ENCODE peak calls at places on chromosomes 12 and 14, in nine cellular contexts. T is HCT116, H is sigmoid colon, W is breast epithelium, E is stomach, R is suprapubic skin, M is vagina, C is endothelial cell of umbilical vein, F is transverse colon. X is an unnamed sample.

GRCh38 chr12:92403210-92404175 is 257.8 kb upstream of the BTG1 start:
- DNase-seq in T (no peak), H (no peak), W (no peak), E (no peak), R (no peak), M (no peak), C (no peak), F (peak), X (peak)

GRCh38 chr12:75837700-75838099 is 193.9 kb downstream of the PHLDA1 start:
- DNase-seq in T (no peak), H (no peak), W (no peak), E (no peak), R (no peak), M (no peak), C (no peak), F (no peak), X (no peak)

GRCh38 chr12:89349814-89350213 is 2.5 kb downstream of the DUSP6 start:
- DNase-seq in T (no peak), H (peak), W (no peak), E (no peak), R (no peak), M (no peak), C (peak), F (peak), X (no peak)

GRCh38 chr12:103590271-103590670 is 3.2 kb downstream of the STAB2 start:
- DNase-seq in T (no peak), H (no peak), W (no peak), E (no peak), R (no peak), M (no peak), C (no peak), F (no peak), X (no peak)

GRCh38 chr14:89775161-89775560 is 179.4 kb downstream of the EFCAB11 start:
- DNase-seq in T (no peak), H (no peak), W (no peak), E (no peak), R (no peak), M (no peak), C (peak), F (no peak), X (no peak)

GRCh38 chr14:75752086-75752485 is 91.0 kb downstream of the TTLL5 start:
- DNase-seq in T (no peak), H (no peak), W (no peak), E (no peak), R (no peak), M (no peak), C (no peak), F (no peak), X (no peak)

GRCh38 chr12:63995512-63995911 is 151.0 kb downstream of the SRGAP1 start:
- DNase-seq in T (no peak), H (no peak), W (no peak), E (no peak), R (no peak), M (no peak), C (peak), F (no peak), X (no peak)

GRCh38 chr12:104455594-104456416 is 943 bp upstream of the CHST11 start:
- DNase-seq in T (no peak), H (no peak), W (no peak), E (no peak), R (no peak), M (no peak), C (peak), F (no peak), X (no peak)

GRCh38 chr14:74526854-74527585 is 33.5 kb downstream of the ISCA2 start:
- DNase-seq in T (no peak), H (no peak), W (no peak), E (no peak), R (no peak), M (no peak), C (no peak), F (no peak), X (no peak)

GRCh38 chr12:131438874-131439273 is 272.0 kb upstream of the SFSWAP start:
- DNase-seq in T (no peak), H (no peak), W (no peak), E (peak), R (no peak), M (peak), C (no peak), F (no peak), X (no peak)

GRCh38 chr12:55720071-55720564 is at the start of gene RDH5:
- DNase-seq in T (no peak), H (peak), W (no peak), E (peak), R (no peak), M (no peak), C (no peak), F (peak), X (no peak)

GRCh38 chr14:95832012-95832411 is 44.6 kb upstream of the TUNAR start:
- DNase-seq in T (no peak), H (no peak), W (no peak), E (no peak), R (no peak), M (peak), C (no peak), F (no peak), X (no peak)

GRCh38 chr14:81400202-81400678 is at the start of gene STON2:
- DNase-seq in T (peak), H (no peak), W (no peak), E (no peak), R (no peak), M (no peak), C (no peak), F (peak), X (no peak)

GRCh38 chr12:113043240-113043639 is 13.3 kb upstream of the DTX1 start:
- DNase-seq in T (no peak), H (no peak), W (no peak), E (no peak), R (no peak), M (no peak), C (no peak), F (no peak), X (no peak)

GRCh38 chr12:109385339-109386078 is 37.8 kb downstream of the MYO1H start:
- DNase-seq in T (peak), H (no peak), W (no peak), E (no peak), R (no peak), M (no peak), C (peak), F (no peak), X (no peak)

GRCh38 chr12:76307083-76307482 is 41.1 kb downstream of the BBS10 start:
- DNase-seq in T (no peak), H (no peak), W (no peak), E (no peak), R (no peak), M (no peak), C (no peak), F (no peak), X (no peak)

GRCh38 chr12:109358154-109358869 is 10.6 kb downstream of the MYO1H start:
- DNase-seq in T (no peak), H (no peak), W (no peak), E (no peak), R (no peak), M (no peak), C (peak), F (no peak), X (peak)

GRCh38 chr14:28777773-28778606 is 11.4 kb downstream of the FOXG1 start:
- DNase-seq in T (no peak), H (no peak), W (no peak), E (no peak), R (no peak), M (no peak), C (no peak), F (no peak), X (no peak)

GRCh38 chr12:27332407-27333310 is at the start of gene BMAL2:
- DNase-seq in T (no peak), H (no peak), W (no peak), E (peak), R (no peak), M (no peak), C (peak), F (peak), X (peak)

GRCh38 chr14:100325231-100325632 is 2.1 kb downstream of the SLC25A47 start:
- DNase-seq in T (no peak), H (no peak), W (no peak), E (no peak), R (no peak), M (no peak), C (no peak), F (no peak), X (no peak)

GRCh38 chr12:24356189-24356708 is 406.8 kb upstream of the SOX5 start:
- DNase-seq in T (no peak), H (no peak), W (no peak), E (no peak), R (no peak), M (no peak), C (no peak), F (no peak), X (no peak)

GRCh38 chr12:59149995-59150642 is 229.8 kb upstream of the LRIG3 start:
- DNase-seq in T (peak), H (no peak), W (no peak), E (no peak), R (no peak), M (no peak), C (peak), F (no peak), X (no peak)

GRCh38 chr14:73133795-73134194 is 2.5 kb upstream of the PSEN1 start:
- DNase-seq in T (no peak), H (no peak), W (no peak), E (no peak), R (no peak), M (no peak), C (no peak), F (no peak), X (no peak)

GRCh38 chr14:73140924-73141323 is 4.6 kb downstream of the PSEN1 start:
- DNase-seq in T (no peak), H (no peak), W (no peak), E (no peak), R (no peak), M (no peak), C (no peak), F (no peak), X (no peak)

GRCh38 chr14:73142216-73142615 is 5.9 kb downstream of the PSEN1 start:
- DNase-seq in T (no peak), H (no peak), W (no peak), E (no peak), R (no peak), M (no peak), C (no peak), F (no peak), X (no peak)

GRCh38 chr14:73136085-73136386 is 271 bp upstream of the PSEN1 start:
- DNase-seq in T (no peak), H (no peak), W (no peak), E (no peak), R (no peak), M (no peak), C (no peak), F (no peak), X (no peak)

GRCh38 chr14:73136387-73137221 is at the start of gene PSEN1:
- DNase-seq in T (peak), H (peak), W (peak), E (peak), R (peak), M (peak), C (peak), F (peak), X (peak)
- TF ChIP-seq POLR2AphosphoS5 in T (peak), H (peak), W (peak), E (peak), R (peak), M (peak), C (peak), F (peak), X (peak)

GRCh38 chr14:23352506-23353432 is at the start of gene SLC22A17:
- DNase-seq in T (peak), H (peak), W (peak), E (peak), R (no peak), M (peak), C (peak), F (peak), X (no peak)
- TF ChIP-seq POLR2A in T (no peak), H (peak), W (peak), E (no peak), R (peak), M (peak), C (no peak), F (peak), X (no peak)

GRCh38 chr14:30849354-30849753 is 25.0 kb upstream of the COCH start:
- DNase-seq in T (no peak), H (no peak), W (no peak), E (no peak), R (no peak), M (no peak), C (no peak), F (peak), X (no peak)
- TF ChIP-seq POLR2AphosphoS5 in T (no peak), H (no peak), W (no peak), E (no peak), R (no peak), M (no peak), C (no peak), F (no peak), X (no peak)

GRCh38 chr14:77203611-77204456 is 22.2 kb downstream of the TMEM63C start:
- DNase-seq in T (no peak), H (no peak), W (peak), E (no peak), R (no peak), M (no peak), C (no peak), F (no peak), X (no peak)
- TF ChIP-seq POLR2A in T (no peak), H (no peak), W (no peak), E (no peak), R (no peak), M (no peak), C (no peak), F (no peak), X (no peak)

GRCh38 chr12:106106129-106106566 is 32.6 kb downstream of the NUAK1 start:
- DNase-seq in T (no peak), H (no peak), W (no peak), E (no peak), R (no peak), M (no peak), C (no peak), F (no peak), X (no peak)
- TF ChIP-seq POLR2AphosphoS5 in T (no peak), H (no peak), W (no peak), E (no peak), R (no peak), M (no peak), C (no peak), F (no peak), X (no peak)

DNA sequence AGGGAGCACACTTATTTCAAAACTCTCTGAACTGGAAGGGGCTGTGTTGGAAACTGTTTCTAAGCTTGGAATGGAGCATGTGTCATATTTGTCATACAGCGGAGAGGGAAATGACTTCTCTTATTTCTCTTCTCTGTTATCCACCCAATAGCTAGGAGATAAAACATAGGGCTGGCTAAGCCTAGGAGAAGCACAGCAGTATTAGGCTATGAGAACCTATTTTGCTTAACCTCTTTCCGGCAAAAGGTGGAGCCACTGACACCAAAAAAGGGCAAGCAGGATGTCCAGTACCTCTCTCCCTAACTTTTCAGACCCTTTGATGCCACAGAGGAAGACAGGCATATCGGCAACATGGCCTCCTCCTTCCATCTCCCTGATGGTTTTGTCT is 148.3 kb downstream of the CRADD start:
- DNase-seq in T (no peak), H (no peak), W (no peak), E (no peak), R (no peak), M (peak), C (no peak), F (no peak), X (no peak)
- TF ChIP-seq POLR2A in T (no peak), H (no peak), W (no peak), E (no peak), R (no peak), M (no peak), C (no peak), F (no peak), X (no peak)

DNA sequence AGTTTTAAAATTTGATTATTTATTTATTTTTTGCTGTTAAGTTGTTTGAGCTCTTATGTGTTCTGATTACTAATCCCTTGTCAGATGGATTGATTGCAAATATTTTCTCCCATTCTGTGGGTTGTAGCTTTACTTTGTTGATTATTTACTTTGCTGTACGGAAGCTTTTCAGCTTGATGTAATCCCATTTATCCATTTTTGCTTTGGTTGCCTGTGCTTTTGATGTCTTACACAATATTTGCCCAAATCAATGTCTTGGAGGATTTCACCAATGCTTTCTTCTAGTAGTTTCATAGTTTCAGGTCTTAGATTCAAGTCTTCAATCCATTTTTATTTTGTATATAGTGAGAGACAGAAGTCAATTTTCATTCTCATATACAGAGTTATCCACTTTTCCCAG is 56.5 kb upstream of the PCNX4 start:
- DNase-seq in T (no peak), H (no peak), W (no peak), E (no peak), R (no peak), M (no peak), C (no peak), F (no peak), X (no peak)
- TF ChIP-seq POLR2AphosphoS5 in T (no peak), H (no peak), W (no peak), E (no peak), R (no peak), M (no peak), C (no peak), F (no peak), X (no peak)

X was measured in GM12892.